ENCODE peak calls at places on chromosomes 6 and 20, in four cellular contexts. P, C, V and Z are unnamed samples.

GRCh38 chr6:157981395-157982296 is at the start of gene SYNJ2:
- DNase-seq in P (peak), C (peak), V (peak), Z (peak)

GRCh38 chr6:23454090-23454998 is 671.7 kb upstream of the NRSN1 start:
- DNase-seq in P (no peak), C (no peak), V (no peak), Z (peak)

GRCh38 chr20:25286917-25287316 is 39.0 kb downstream of the PYGB start:
- DNase-seq in P (no peak), C (peak), V (no peak), Z (no peak)

GRCh38 chr20:1166963-1167720 is 17.6 kb downstream of the TMEM74B start:
- DNase-seq in P (no peak), C (no peak), V (no peak), Z (no peak)

GRCh38 chr6:15341311-15341710 is 95.4 kb downstream of the JARID2 start:
- DNase-seq in P (no peak), C (no peak), V (no peak), Z (no peak)

GRCh38 chr20:32622585-32623468 is 37.7 kb upstream of the NOL4L start:
- DNase-seq in P (no peak), C (no peak), V (no peak), Z (no peak)

GRCh38 chr6:31900917-31901414 is 920 bp downstream of the ZBTB12 start:
- DNase-seq in P (no peak), C (peak), V (no peak), Z (no peak)

GRCh38 chr6:56359201-56359899 is 112.0 kb upstream of the COL21A1 start:
- DNase-seq in P (peak), C (no peak), V (peak), Z (peak)

GRCh38 chr6:111938710-111939109 is 65.5 kb upstream of the FYN start:
- DNase-seq in P (no peak), C (no peak), V (peak), Z (no peak)

GRCh38 chr6:42378125-42378524 is 73.6 kb downstream of the TRERF1 start:
- DNase-seq in P (no peak), C (no peak), V (no peak), Z (peak)

GRCh38 chr20:50111829-50112495 is 988 bp downstream of the UBE2V1 start:
- DNase-seq in P (no peak), C (no peak), V (no peak), Z (no peak)